ENCODE peak calls at places on chromosomes 7 and 10, in seven cellular contexts. X is fibroblast of mammary gland, O is AG09319, S is left ventricle myocardium inferior, A is endothelial cell, B is lower lobe of right lung, R is A673. E is an unnamed sample.

GRCh38 chr7:36001546-36001945 is 151.5 kb upstream of the EEPD1 start:
- DNase-seq in X (peak), O (no peak), S (no peak), A (no peak), B (no peak), R (no peak), E (no peak)

GRCh38 chr10:9786101-9786500 is 1231.6 kb upstream of the CELF2 start:
- DNase-seq in X (peak), O (no peak), S (no peak), A (no peak), B (no peak), R (no peak), E (no peak)

GRCh38 chr10:129031233-129032150 is 435.5 kb upstream of the MGMT start:
- DNase-seq in X (peak), O (peak), S (peak), A (peak), B (no peak), R (peak), E (peak)

GRCh38 chr10:78218833-78219490 is 185.3 kb downstream of the RPS24 start:
- DNase-seq in X (no peak), O (no peak), S (no peak), A (no peak), B (no peak), R (no peak), E (no peak)

GRCh38 chr7:115178831-115179230 is 256.9 kb downstream of the MDFIC start:
- DNase-seq in X (no peak), O (no peak), S (no peak), A (no peak), B (no peak), R (no peak), E (no peak)

GRCh38 chr7:81410471-81411117 is 359.3 kb downstream of the HGF start:
- DNase-seq in X (no peak), O (no peak), S (no peak), A (no peak), B (no peak), R (no peak), E (no peak)

GRCh38 chr10:787933-788651 is 98.6 kb upstream of the DIP2C start:
- DNase-seq in X (peak), O (no peak), S (no peak), A (no peak), B (no peak), R (no peak), E (no peak)

GRCh38 chr7:130903358-130903974 is 169.5 kb upstream of the KLF14 start:
- DNase-seq in X (peak), O (peak), S (no peak), A (no peak), B (no peak), R (no peak), E (no peak)

GRCh38 chr7:151448261-151449252 is 8.6 kb upstream of the CRYGN start:
- DNase-seq in X (peak), O (no peak), S (peak), A (peak), B (peak), R (peak), E (peak)

GRCh38 chr7:158411232-158411950 is 176.2 kb downstream of the PTPRN2 start:
- DNase-seq in X (no peak), O (no peak), S (no peak), A (no peak), B (no peak), R (no peak), E (no peak)

GRCh38 chr7:12322287-12322902 is 81.3 kb downstream of the VWDE start:
- DNase-seq in X (peak), O (no peak), S (no peak), A (no peak), B (no peak), R (no peak), E (no peak)

GRCh38 chr10:77869626-77870420 is 56.7 kb downstream of the DLG5 start:
- DNase-seq in X (peak), O (no peak), S (no peak), A (no peak), B (no peak), R (no peak), E (no peak)

GRCh38 chr7:148700693-148701092 is 2.0 kb downstream of the CUL1 start:
- DNase-seq in X (peak), O (no peak), S (no peak), A (no peak), B (no peak), R (peak), E (peak)

GRCh38 chr10:69269761-69270160 is 8.5 kb upstream of the HK1 start:
- DNase-seq in X (peak), O (no peak), S (no peak), A (no peak), B (no peak), R (no peak), E (no peak)

GRCh38 chr7:26620352-26620751 is 244.0 kb downstream of the SKAP2 start:
- DNase-seq in X (peak), O (no peak), S (no peak), A (peak), B (no peak), R (peak), E (peak)

GRCh38 chr7:31860925-31861324 is 173.9 kb downstream of the PPP1R17 start:
- DNase-seq in X (no peak), O (no peak), S (no peak), A (no peak), B (no peak), R (no peak), E (no peak)

GRCh38 chr7:9854605-9855004 is 1119.1 kb upstream of the PHF14 start:
- DNase-seq in X (no peak), O (no peak), S (no peak), A (no peak), B (no peak), R (no peak), E (no peak)

GRCh38 chr7:100897111-100897608 is 1.5 kb upstream of the ACHE start:
- DNase-seq in X (no peak), O (no peak), S (peak), A (peak), B (no peak), R (peak), E (peak)

GRCh38 chr7:132298782-132299181 is 277.5 kb downstream of the PLXNA4 start:
- DNase-seq in X (peak), O (no peak), S (no peak), A (no peak), B (no peak), R (no peak), E (no peak)

GRCh38 chr10:116097239-116097751 is 175.7 kb downstream of the GFRA1 start:
- DNase-seq in X (no peak), O (no peak), S (no peak), A (no peak), B (no peak), R (no peak), E (peak)

DNA sequence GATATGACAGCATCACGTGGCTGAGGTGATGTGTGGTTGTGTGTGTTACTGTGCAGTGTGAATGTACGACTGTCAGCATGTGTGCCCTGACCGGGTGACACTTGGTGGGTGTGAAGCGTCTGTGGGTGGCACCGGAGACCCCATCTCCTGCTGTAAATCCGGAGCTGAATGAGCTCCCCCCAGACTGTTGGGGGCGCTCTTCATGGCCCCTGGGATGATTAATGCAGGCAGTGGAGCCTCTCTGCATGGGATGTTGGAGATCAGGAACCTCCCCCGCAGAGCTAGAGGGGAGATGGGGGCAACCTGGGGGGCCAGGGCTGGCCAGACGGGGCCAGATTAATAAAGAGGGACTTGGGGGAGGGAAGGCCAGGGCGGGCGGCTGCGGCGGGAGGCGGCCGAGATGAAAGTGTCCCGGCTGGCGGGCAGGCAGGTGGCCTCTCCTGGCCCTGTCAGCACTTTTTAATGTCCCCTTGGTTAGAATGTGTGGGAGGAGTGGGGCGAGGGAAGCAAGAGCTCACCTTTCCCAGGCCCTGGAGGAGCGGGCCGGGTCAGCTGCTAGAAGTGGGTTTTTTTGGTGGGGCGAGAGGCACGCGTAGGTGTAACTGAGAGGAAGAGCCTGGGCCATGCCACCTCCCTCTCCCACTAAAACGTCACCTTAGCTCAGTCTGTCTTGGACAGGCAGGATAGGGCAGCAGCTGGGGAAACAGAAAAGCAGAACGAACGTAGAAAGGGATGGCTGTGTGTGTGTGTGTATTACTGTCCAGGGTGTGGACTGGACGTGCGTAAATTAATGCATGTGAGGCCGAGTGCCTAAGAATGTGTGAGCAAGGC is 34.2 kb downstream of the HIF1AN start:
- DNase-seq in X (no peak), O (no peak), S (no peak), A (peak), B (no peak), R (no peak), E (peak)
- TF ChIP-seq CTCF in X (no peak), O (no peak), S (no peak), A (peak), B (no peak), R (peak), E (peak)

GRCh38 chr7:150417863-150418262 is 32.6 kb upstream of the GIMAP8 start:
- DNase-seq in X (no peak), O (no peak), S (no peak), A (no peak), B (no peak), R (no peak), E (no peak)
- TF ChIP-seq CTCF in X (peak), O (no peak), S (no peak), A (no peak), B (no peak), R (peak), E (no peak)

DNA sequence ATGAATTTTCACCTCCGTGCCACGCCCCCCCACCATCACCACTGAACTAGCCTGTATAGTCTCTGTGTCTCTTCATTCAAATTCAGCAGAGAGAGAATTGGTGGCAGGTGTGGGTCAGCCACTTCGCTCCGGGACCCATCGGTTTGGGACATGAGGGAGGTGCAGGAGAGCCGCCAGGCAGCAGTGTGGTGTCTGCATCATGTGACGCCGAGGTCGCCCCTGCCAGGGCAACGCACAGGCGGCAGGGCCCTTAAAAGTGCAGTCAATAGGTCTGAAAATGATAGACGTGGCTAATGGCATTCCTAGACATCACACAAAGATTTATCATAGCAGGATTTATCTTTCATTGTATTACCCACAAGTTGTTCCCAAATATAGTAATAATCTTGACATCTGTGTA is 100.6 kb upstream of the RNF32 start:
- DNase-seq in X (no peak), O (no peak), S (no peak), A (no peak), B (no peak), R (no peak), E (no peak)
- TF ChIP-seq CTCF in X (no peak), O (no peak), S (no peak), A (no peak), B (no peak), R (no peak), E (no peak)

DNA sequence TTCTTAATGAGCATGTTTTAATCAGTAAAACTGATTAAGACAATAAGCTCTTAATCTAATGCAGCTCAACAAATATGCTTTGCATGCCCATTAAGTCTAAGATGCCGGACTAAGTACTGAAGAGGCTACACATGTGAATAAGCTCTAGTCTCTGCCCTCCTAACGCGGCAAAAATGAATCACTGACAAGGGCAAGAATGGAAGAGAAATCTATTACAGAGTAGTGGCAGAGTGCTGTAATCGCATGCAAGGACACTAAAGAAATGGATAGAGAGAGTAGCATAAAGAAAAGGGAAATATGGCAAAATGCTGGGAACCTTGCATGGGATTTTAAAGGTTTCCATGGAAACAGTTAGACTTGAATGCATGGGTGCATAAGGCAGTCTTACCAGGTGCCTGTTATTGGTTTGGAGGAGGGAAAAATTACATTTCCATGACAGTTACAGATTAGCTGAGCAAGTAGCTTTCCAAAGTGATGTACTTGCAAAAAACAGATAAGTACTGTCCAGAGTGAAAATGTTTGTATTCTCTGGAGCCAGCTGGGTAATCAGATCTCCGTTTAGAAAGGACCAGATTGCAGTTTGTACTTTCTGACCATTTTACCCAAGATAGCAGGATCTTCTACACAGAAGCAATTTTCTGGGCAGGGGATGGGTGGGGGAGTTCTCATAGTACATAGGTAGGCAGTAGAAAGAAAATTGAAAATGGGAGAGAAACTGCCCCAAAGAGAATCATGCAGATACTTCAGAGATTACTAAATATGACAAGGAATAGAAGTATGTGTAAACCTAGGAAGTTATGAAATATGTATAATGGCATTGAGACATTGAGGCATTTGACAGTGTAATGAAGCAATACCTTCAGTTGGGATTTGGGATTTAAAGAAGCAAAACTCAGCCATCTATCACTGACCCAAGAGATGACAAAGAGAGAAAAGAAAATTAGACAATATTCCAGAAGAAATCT is 233.3 kb downstream of the PTN start:
- DNase-seq in X (peak), O (no peak), S (no peak), A (no peak), B (no peak), R (no peak), E (no peak)
- TF ChIP-seq CTCF in X (peak), O (no peak), S (no peak), A (no peak), B (no peak), R (no peak), E (no peak)

GRCh38 chr7:25215694-25216335 is 12.5 kb downstream of the NPVF start:
- DNase-seq in X (no peak), O (no peak), S (no peak), A (no peak), B (no peak), R (no peak), E (no peak)
- TF ChIP-seq CTCF in X (no peak), O (no peak), S (no peak), A (no peak), B (no peak), R (no peak), E (no peak)

GRCh38 chr7:102288285-102288930 is 1.7 kb downstream of the SH2B2 start:
- DNase-seq in X (no peak), O (no peak), S (no peak), A (no peak), B (no peak), R (peak), E (no peak)
- TF ChIP-seq CTCF in X (no peak), O (no peak), S (no peak), A (no peak), B (no peak), R (peak), E (no peak)

DNA sequence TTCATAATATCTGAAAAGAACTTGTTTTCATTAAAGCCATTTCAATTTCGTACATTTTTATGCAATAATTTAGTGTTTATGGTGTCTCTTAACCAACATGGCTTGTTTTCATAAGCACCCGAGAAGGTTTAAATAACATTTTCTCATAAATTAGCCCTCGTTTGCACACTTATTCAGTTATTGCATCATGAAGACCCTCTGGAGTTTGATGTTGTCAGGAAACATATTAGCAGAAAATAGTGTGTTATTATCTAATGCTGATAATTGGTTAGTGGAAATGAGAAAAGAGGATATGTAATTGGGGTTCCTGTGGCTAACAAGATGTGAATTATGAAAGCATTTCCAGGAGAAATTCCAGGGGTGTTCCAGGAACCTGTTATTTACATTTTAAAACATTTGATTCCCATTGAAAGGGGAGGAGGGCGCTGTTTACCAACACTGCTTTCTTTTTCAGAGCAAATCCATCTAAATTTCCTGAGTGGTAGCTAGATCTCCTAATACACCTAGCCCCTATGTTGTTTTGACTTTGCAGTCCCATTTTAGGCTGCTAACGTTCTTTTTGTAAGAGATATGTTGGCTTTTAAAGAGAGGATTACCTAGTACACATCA is 130.7 kb downstream of the TCF7L2 start:
- DNase-seq in X (no peak), O (no peak), S (no peak), A (no peak), B (no peak), R (no peak), E (no peak)
- TF ChIP-seq CTCF in X (peak), O (peak), S (no peak), A (no peak), B (no peak), R (peak), E (no peak)

E was measured in nephron progenitor cell.